ENCODE peak calls at places on chromosomes 5 and 9, in eight cellular contexts. B is HFF-Myc; Y is Calu3; N is AG09309; T is breast epithelium; O is fibroblast of pulmonary artery; K is BJ; D is CD4-positive, alpha-beta T cell. V is an unnamed sample.
A peak's percentile ranks its signal among the peaks of the same experiment; 100 is the strongest.

GRCh38 chr9:131754846-131755245 is 15.0 kb upstream of the RAPGEF1 start:
- DNase-seq in B (no peak), Y (no peak), N (no peak), T (no peak), O (no peak), K (no peak), D (no peak), V (no peak)

GRCh38 chr5:14716755-14717752 is 52.5 kb downstream of the OTULIN start:
- DNase-seq in B (no peak), Y (no peak), N (no peak), T (no peak), O (no peak), K (no peak), D (no peak), V (no peak)

GRCh38 chr9:25964239-25964638 is 286.0 kb upstream of the TUSC1 start:
- DNase-seq in B (peak; percentile 83), Y (no peak), N (peak; percentile 50), T (no peak), O (peak; percentile 85), K (peak; percentile 15), D (no peak), V (no peak)

GRCh38 chr5:110086658-110087388 is 397.1 kb downstream of the MAN2A1 start:
- DNase-seq in B (peak; percentile 19), Y (no peak), N (peak; percentile 35), T (no peak), O (peak; percentile 68), K (peak; percentile 9), D (no peak), V (no peak)

GRCh38 chr9:36995927-36996471 is 38.1 kb downstream of the PAX5 start:
- DNase-seq in B (peak; percentile 21), Y (peak; percentile 45), N (no peak), T (no peak), O (peak; percentile 73), K (no peak), D (peak; percentile 42), V (peak; percentile 36)

GRCh38 chr9:72338631-72339030 is 26.4 kb downstream of the ZFAND5 start:
- DNase-seq in B (no peak), Y (no peak), N (no peak), T (no peak), O (no peak), K (no peak), D (no peak), V (no peak)

GRCh38 chr9:130287736-130288135 is 22.2 kb downstream of the HMCN2 start:
- DNase-seq in B (no peak), Y (no peak), N (no peak), T (no peak), O (no peak), K (no peak), D (no peak), V (no peak)

GRCh38 chr9:6134661-6135177 is 80.9 kb upstream of the IL33 start:
- DNase-seq in B (no peak), Y (no peak), N (no peak), T (no peak), O (no peak), K (peak; percentile 32), D (no peak), V (no peak)

GRCh38 chr5:65010841-65011240 is 242.1 kb downstream of the CWC27 start:
- DNase-seq in B (no peak), Y (no peak), N (no peak), T (no peak), O (no peak), K (no peak), D (no peak), V (no peak)

GRCh38 chr5:135038202-135038828 is 4.3 kb upstream of the PITX1 start:
- DNase-seq in B (no peak), Y (no peak), N (no peak), T (no peak), O (no peak), K (no peak), D (no peak), V (no peak)

DNA sequence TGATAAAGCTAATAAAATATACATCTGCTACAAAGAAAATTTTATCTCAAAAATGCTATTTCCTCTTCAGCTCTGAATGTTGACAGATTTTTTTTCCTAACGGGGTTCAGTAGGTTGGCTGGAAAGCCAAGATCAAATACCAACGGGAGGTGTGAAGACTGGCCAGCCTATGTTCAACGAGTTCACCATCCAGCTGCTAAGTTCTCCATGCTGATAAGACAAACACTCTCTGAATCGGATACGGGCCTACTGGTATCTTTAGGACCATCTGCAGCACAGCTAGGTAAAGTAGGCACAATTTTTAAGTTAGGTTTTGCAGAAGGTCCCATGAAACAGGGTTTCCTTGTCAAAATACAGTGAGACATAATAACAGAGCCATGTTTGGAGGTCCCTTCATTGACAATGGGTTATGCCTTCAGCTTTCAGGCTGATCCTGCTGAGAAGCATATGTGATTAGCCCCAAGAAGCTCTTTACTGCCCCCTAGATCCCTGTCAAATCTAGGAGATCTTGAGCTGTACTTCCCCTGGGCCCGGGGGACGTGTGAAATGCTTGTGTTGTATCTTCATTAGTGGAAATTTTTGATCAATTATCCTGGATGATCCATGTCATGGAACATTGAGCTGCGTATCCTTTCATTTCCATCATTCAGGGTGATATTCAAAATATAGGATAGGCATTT is 60.6 kb downstream of the PGM5 start:
- DNase-seq in B (no peak), Y (peak; percentile 8), N (no peak), T (no peak), O (no peak), K (no peak), D (no peak), V (no peak)
- TF ChIP-seq CTCF in B (peak; percentile 27), Y (no peak), N (peak; percentile 27), T (no peak), O (peak; percentile 13), K (peak; percentile 6), D (no peak), V (peak; percentile 18)

DNA sequence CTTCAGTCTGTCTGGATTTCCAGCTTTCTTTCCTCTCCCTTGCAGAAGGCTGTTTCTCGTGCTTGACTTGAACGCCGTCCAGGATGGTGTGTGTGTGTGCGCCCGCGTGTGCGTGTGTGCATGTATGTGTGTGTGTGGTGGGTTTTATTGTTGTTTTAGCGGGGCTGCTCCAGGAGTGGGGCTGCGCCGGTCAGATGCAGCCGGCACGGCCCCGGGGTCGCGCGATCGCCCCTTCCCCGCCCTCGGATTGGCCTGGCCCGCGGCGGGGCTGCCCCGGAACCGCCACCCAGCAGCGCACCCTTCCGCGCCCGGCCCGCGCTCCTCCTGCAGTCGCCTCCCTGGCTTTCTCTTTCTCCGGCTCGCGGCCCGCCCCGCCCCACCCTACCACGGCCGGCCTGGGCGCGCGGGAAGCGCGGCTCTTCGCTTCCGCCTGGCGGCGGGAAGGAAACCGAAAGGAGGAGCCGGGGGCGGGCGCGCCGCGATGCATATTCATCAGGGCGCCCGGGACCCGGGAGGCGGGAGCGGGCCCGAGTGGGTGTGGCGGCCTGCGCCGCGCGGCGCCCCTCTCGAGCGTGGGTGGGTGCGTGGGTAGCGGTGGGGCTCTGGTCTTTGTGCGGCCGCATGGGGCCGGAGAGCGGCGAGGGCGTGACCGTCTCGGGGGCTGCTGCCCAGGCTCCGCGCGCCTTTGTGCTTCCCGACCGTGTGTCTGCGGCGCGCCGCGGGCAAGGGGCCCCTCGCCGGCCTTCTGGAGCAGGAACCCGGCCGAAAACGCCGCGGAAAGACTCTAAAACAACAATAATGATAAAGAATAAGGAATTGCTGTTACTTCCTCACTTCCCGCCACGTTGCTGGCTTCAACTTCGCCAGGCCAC is 8.5 kb upstream of the NFIB start:
- DNase-seq in B (no peak), Y (peak; percentile 88), N (no peak), T (peak; percentile 90), O (peak; percentile 96), K (peak; percentile 4), D (peak; percentile 28), V (peak; percentile 35)
- TF ChIP-seq CTCF in B (peak; percentile 26), Y (peak; percentile 28), N (peak; percentile 31), T (peak; percentile 53), O (peak; percentile 6), K (peak; percentile 43), D (no peak), V (no peak)

GRCh38 chr5:112119527-112119926 is 299.6 kb downstream of the EPB41L4A start:
- DNase-seq in B (no peak), Y (no peak), N (no peak), T (no peak), O (no peak), K (no peak), D (no peak), V (no peak)
- TF ChIP-seq CTCF in B (no peak), Y (no peak), N (no peak), T (no peak), O (no peak), K (no peak), D (no peak), V (no peak)

GRCh38 chr5:150272531-150272930 is 17.0 kb downstream of the CAMK2A start:
- DNase-seq in B (no peak), Y (peak; percentile 50), N (no peak), T (no peak), O (peak; percentile 60), K (no peak), D (no peak), V (no peak)
- TF ChIP-seq CTCF in B (peak; percentile 59), Y (no peak), N (peak; percentile 68), T (no peak), O (peak; percentile 64), K (peak; percentile 60), D (no peak), V (no peak)

GRCh38 chr9:7180247-7180646 is 422.5 kb downstream of the KDM4C start:
- DNase-seq in B (peak; percentile 10), Y (no peak), N (no peak), T (no peak), O (no peak), K (no peak), D (no peak), V (no peak)

GRCh38 chr9:7185612-7186011 is 427.8 kb downstream of the KDM4C start:
- DNase-seq in B (peak; percentile 64), Y (peak; percentile 16), N (peak; percentile 63), T (no peak), O (peak; percentile 90), K (peak; percentile 45), D (no peak), V (no peak)

GRCh38 chr9:7186175-7186574 is 428.4 kb downstream of the KDM4C start:
- DNase-seq in B (peak; percentile 11), Y (no peak), N (no peak), T (no peak), O (peak; percentile 37), K (no peak), D (no peak), V (no peak)
- TF ChIP-seq CTCF in B (peak; percentile 82), Y (no peak), N (peak; percentile 59), T (no peak), O (peak; percentile 73), K (peak; percentile 59), D (no peak), V (peak; percentile 24)

V was measured in natural killer cell.